ENCODE peak calls at places on chromosomes 4 and X, in seven cellular contexts. V is sigmoid colon, G is endothelial cell of umbilical vein, Z is NB4, M is Peyer's patch, C is suprapubic skin, H is stomach. F is an unnamed sample.

GRCh38 chrX:1909419-1910206 is 294.8 kb downstream of the ASMT start:
- DNase-seq in V (no peak), G (no peak), Z (no peak), M (no peak), C (no peak), H (no peak), F (no peak)

GRCh38 chrX:65740909-65741308 is 73.5 kb downstream of the MSN start:
- DNase-seq in V (no peak), G (no peak), Z (no peak), M (no peak), C (no peak), H (no peak), F (no peak)

GRCh38 chr4:113888006-113888405 is 91.4 kb downstream of the ARSJ start:
- DNase-seq in V (no peak), G (no peak), Z (no peak), M (no peak), C (no peak), H (no peak), F (no peak)

GRCh38 chrX:55582447-55582846 is 40.8 kb upstream of the FOXR2 start:
- DNase-seq in V (no peak), G (no peak), Z (no peak), M (no peak), C (no peak), H (no peak), F (no peak)

GRCh38 chr4:185457136-185457535 is 14.4 kb downstream of the CCDC110 start:
- DNase-seq in V (no peak), G (no peak), Z (no peak), M (no peak), C (no peak), H (no peak), F (no peak)

GRCh38 chr4:168585168-168586091 is 88.6 kb downstream of the PALLD start:
- DNase-seq in V (peak), G (peak), Z (peak), M (peak), C (peak), H (peak), F (no peak)

GRCh38 chr4:76279462-76279861 is 27.1 kb upstream of the STBD1 start:
- DNase-seq in V (no peak), G (no peak), Z (no peak), M (peak), C (no peak), H (no peak), F (no peak)

GRCh38 chrX:122910697-122911096 is 273.4 kb upstream of the GRIA3 start:
- DNase-seq in V (no peak), G (no peak), Z (no peak), M (no peak), C (no peak), H (no peak), F (no peak)

GRCh38 chr4:43485196-43485595 is 592.7 kb downstream of the GRXCR1 start:
- DNase-seq in V (no peak), G (no peak), Z (no peak), M (no peak), C (no peak), H (no peak), F (no peak)

GRCh38 chr4:138259801-138260200 is 17.7 kb upstream of the SLC7A11 start:
- DNase-seq in V (no peak), G (peak), Z (no peak), M (no peak), C (no peak), H (no peak), F (no peak)

GRCh38 chr4:168124008-168124641 is 31.8 kb downstream of the ANXA10 start:
- DNase-seq in V (no peak), G (peak), Z (no peak), M (no peak), C (no peak), H (no peak), F (peak)

GRCh38 chrX:49910344-49910743 is 12.1 kb upstream of the CLCN5 start:
- DNase-seq in V (no peak), G (no peak), Z (no peak), M (no peak), C (no peak), H (no peak), F (no peak)

GRCh38 chrX:153829799-153830631 is at the start of gene PDZD4:
- DNase-seq in V (peak), G (no peak), Z (peak), M (no peak), C (no peak), H (no peak), F (no peak)

GRCh38 chr4:140884431-140885058 is 128.4 kb upstream of the TBC1D9 start:
- DNase-seq in V (peak), G (peak), Z (peak), M (peak), C (no peak), H (peak), F (peak)

GRCh38 chrX:154369453-154370299 is 4.8 kb downstream of the FLNA start:
- DNase-seq in V (peak), G (peak), Z (peak), M (peak), C (peak), H (no peak), F (peak)

GRCh38 chr4:177450421-177451107 is 8.3 kb upstream of the AGA start:
- DNase-seq in V (no peak), G (no peak), Z (peak), M (no peak), C (no peak), H (no peak), F (no peak)

GRCh38 chr4:183142566-183143545 is 43.8 kb downstream of the WWC2 start:
- DNase-seq in V (peak), G (peak), Z (peak), M (no peak), C (no peak), H (peak), F (no peak)

GRCh38 chr4:128521634-128522253 is 234.1 kb upstream of the PGRMC2 start:
- DNase-seq in V (no peak), G (peak), Z (no peak), M (no peak), C (no peak), H (no peak), F (no peak)

GRCh38 chrX:17617794-17618193 is 119.5 kb upstream of the SCML1 start:
- DNase-seq in V (no peak), G (no peak), Z (no peak), M (no peak), C (no peak), H (no peak), F (no peak)

GRCh38 chr4:3339566-3339965 is 46.7 kb downstream of the RGS12 start:
- DNase-seq in V (no peak), G (no peak), Z (no peak), M (no peak), C (no peak), H (no peak), F (no peak)

GRCh38 chrX:152638443-152638904 is 779 bp downstream of the GABRQ start:
- DNase-seq in V (no peak), G (no peak), Z (no peak), M (no peak), C (no peak), H (no peak), F (no peak)

GRCh38 chr4:12053951-12054350 is 625.3 kb upstream of the HS3ST1 start:
- DNase-seq in V (no peak), G (no peak), Z (no peak), M (no peak), C (no peak), H (no peak), F (no peak)

GRCh38 chrX:144896323-144896722 is 351.0 kb upstream of the SPANXN1 start:
- DNase-seq in V (no peak), G (no peak), Z (peak), M (no peak), C (no peak), H (no peak), F (peak)

GRCh38 chrX:84186603-84187358 is 1.2 kb downstream of the RPS6KA6 start:
- DNase-seq in V (no peak), G (peak), Z (no peak), M (no peak), C (no peak), H (no peak), F (no peak)

GRCh38 chrX:102950908-102951866 is 14.1 kb downstream of the RAB40AL start:
- DNase-seq in V (no peak), G (peak), Z (peak), M (peak), C (no peak), H (peak), F (no peak)

GRCh38 chrX:155334486-155335316 is at the start of gene CLIC2:
- DNase-seq in V (no peak), G (peak), Z (peak), M (peak), C (no peak), H (peak), F (no peak)

GRCh38 chr4:73608677-73609594 is 11.3 kb downstream of the RASSF6 start:
- DNase-seq in V (no peak), G (peak), Z (no peak), M (no peak), C (no peak), H (no peak), F (no peak)

GRCh38 chr4:144820706-144821105 is 174.8 kb downstream of the HHIP start:
- DNase-seq in V (no peak), G (no peak), Z (no peak), M (no peak), C (no peak), H (no peak), F (no peak)

GRCh38 chrX:50147972-50148371 is 52.8 kb downstream of the AKAP4 start:
- DNase-seq in V (no peak), G (no peak), Z (no peak), M (no peak), C (no peak), H (no peak), F (no peak)

DNA sequence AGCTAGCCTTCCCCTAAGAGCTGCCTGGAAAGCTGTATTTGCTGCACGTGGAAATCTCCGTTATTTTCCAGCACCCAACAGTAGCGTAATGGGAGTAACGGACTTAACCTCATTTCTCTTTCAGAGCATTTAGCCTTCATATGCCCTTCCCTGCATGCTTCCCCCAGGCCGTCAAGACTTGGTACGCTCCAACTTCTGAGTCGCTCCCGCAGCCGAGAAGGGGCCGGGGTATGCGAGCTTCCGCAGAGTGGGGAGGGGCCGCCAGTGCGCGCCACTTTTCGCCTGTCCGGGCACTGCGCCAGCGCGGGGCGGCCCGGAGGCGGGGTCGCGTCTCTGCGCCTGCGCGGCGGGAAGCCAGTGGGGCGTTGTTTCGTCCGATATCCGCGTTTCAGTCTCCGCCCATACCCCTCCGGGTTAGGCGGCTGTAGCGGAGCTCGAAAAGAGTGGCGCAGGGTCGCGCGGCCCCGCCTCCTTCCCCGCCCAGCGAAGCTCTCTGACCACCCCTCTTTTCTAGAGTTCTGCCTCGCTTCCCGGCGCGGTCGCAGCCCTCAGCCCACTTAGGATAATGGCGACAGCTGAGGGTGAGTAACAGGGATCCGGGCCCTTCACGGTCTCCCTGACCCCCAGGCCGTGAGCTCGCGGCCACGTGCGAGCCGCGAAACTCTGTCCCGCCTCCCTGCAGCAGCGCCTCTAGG is at the start of gene PAICS:
- DNase-seq in V (peak), G (peak), Z (peak), M (peak), C (peak), H (peak), F (peak)
- TF ChIP-seq POLR2A in V (peak), G (peak), Z (peak), M (peak), C (peak), H (no peak), F (peak)

DNA sequence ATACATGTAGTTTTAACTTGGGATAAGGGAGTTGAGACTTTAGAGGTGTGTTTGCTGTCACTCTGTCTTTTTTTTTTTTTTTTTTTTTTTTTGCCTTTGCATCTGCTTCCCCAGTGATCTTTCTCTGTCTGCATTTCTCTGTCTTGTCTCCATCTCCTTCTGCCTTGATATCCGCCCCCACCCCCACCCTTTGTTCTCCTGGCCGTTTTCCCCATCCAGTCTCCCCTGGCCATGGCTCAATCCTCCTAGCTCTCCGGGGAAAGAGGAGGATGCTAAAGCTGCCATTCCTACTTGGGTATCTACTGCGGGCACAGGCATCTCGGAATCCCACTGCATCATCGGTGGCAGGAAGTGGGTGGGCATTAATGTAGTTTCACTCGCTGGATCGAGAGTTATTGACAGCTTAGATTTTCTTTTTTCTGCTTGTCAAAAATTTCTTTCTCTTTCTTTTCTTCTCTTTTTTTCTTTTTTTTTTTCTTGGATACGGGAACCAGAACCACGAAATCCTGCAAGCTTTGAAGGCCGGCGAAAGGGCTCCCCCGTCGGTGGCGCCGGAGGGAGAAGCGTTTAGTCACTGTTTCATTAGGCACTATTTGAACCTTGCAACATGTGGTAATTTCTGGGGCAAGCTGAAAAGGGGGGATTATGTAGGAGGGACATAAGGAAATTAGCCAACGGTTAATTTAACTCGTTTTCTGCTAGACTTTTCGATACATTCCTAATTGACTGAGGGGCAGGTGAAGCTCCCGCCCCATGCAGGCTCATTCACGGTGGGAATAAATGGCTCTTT is 8.2 kb downstream of the GSX2 start:
- DNase-seq in V (no peak), G (no peak), Z (no peak), M (no peak), C (no peak), H (no peak), F (no peak)
- TF ChIP-seq POLR2A in V (no peak), G (no peak), Z (no peak), M (no peak), C (no peak), H (no peak), F (no peak)

GRCh38 chrX:54044877-54045328 is 630 bp upstream of the PHF8 start:
- DNase-seq in V (no peak), G (no peak), Z (no peak), M (no peak), C (no peak), H (no peak), F (no peak)

GRCh38 chrX:54043696-54044125 is 562 bp downstream of the PHF8 start:
- DNase-seq in V (no peak), G (no peak), Z (peak), M (peak), C (no peak), H (peak), F (no peak)

GRCh38 chrX:54045563-54046228 is 1.4 kb upstream of the PHF8 start:
- DNase-seq in V (no peak), G (no peak), Z (peak), M (no peak), C (no peak), H (no peak), F (no peak)

GRCh38 chrX:54043084-54043483 is 1.2 kb downstream of the PHF8 start:
- DNase-seq in V (no peak), G (no peak), Z (no peak), M (no peak), C (no peak), H (no peak), F (no peak)

DNA sequence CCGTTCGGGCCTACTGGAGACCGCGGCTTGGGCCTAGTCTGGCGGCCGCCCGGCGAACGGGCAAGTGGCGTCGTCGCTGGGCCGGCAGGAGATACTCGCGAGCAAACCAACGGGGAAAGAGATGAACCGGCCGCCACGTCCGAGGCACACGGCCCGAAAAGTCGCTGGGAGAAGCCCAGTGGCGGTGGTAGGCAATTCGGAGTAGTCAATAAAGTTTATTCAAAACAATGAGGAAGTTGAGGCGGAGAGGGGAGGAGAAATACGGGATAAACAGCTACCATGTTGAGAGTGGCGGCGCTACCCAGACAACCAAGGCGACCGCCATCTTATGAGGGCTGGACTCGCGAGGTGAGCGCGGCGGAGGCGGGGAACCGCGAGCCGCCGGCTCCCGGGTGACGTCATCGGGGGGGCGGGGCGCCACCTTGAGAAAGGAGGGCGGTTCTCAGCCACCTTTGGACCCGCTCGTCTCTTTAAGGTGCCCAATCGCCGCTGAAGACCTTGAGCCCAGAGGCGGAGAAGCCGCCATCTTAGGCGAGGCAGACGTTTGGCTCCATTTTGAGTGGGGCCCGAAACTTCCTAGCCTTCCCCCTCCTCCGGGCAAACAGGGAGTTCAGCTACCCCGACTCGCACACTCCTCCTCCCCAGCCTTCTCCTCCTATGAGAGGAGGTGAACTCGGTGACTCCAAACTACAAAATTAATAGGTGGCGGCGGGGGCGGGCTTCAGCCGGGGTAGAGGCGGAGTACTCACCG is at the start of gene PHF8:
- DNase-seq in V (peak), G (peak), Z (peak), M (peak), C (peak), H (peak), F (peak)
- TF ChIP-seq POLR2A in V (peak), G (peak), Z (peak), M (peak), C (peak), H (no peak), F (no peak)

GRCh38 chr4:10072420-10073017 is 44.1 kb downstream of the WDR1 start:
- DNase-seq in V (peak), G (no peak), Z (no peak), M (peak), C (no peak), H (no peak), F (no peak)
- TF ChIP-seq POLR2A in V (no peak), G (no peak), Z (no peak), M (no peak), C (no peak), H (no peak), F (no peak)

GRCh38 chr4:124711469-124712416 is 789 bp downstream of the ANKRD50 start:
- DNase-seq in V (peak), G (peak), Z (peak), M (peak), C (peak), H (peak), F (peak)
- TF ChIP-seq POLR2A in V (no peak), G (peak), Z (peak), M (no peak), C (no peak), H (no peak), F (peak)

F was measured in H54.